ENCODE peak calls at places on chromosomes 5 and 9, in seven cellular contexts. One of them, this sample, is unnamed.

GRCh38 chr5:159123700-159124099 is 24.0 kb upstream of the EBF1 start:
- DNase-seq in IMR-90: no peak
- DNase-seq in uterus: no peak
- DNase-seq in effector memory CD4-positive, alpha-beta T cell: no peak
- DNase-seq in heart left ventricle: no peak
- DNase-seq in H9: no peak
- DNase-seq in Panc1: no peak
- DNase-seq in this sample: no peak

GRCh38 chr5:35828092-35828598 is 28.5 kb upstream of the IL7R start:
- DNase-seq in Panc1: no peak
- DNase-seq in effector memory CD4-positive, alpha-beta T cell: no peak
- DNase-seq in heart left ventricle: no peak
- DNase-seq in IMR-90: no peak
- DNase-seq in uterus: no peak
- DNase-seq in H9: no peak
- DNase-seq in this sample: no peak

GRCh38 chr9:120715331-120715924 is 1.2 kb upstream of the MEGF9 start:
- DNase-seq in IMR-90: peak; percentile 77
- DNase-seq in Panc1: no peak
- DNase-seq in uterus: peak; percentile 73
- DNase-seq in heart left ventricle: peak; percentile 61
- DNase-seq in effector memory CD4-positive, alpha-beta T cell: no peak
- DNase-seq in H9: peak; percentile 74
- DNase-seq in this sample: peak; percentile 65

GRCh38 chr9:76845254-76845653 is 60.7 kb downstream of the PRUNE2 start:
- DNase-seq in Panc1: no peak
- DNase-seq in H9: no peak
- DNase-seq in IMR-90: no peak
- DNase-seq in heart left ventricle: no peak
- DNase-seq in effector memory CD4-positive, alpha-beta T cell: no peak
- DNase-seq in uterus: no peak
- DNase-seq in this sample: peak; percentile 30

GRCh38 chr9:121902483-121903135 is 190.5 kb downstream of the TTLL11 start:
- DNase-seq in IMR-90: peak; percentile 100
- DNase-seq in effector memory CD4-positive, alpha-beta T cell: no peak
- DNase-seq in Panc1: no peak
- DNase-seq in heart left ventricle: peak; percentile 43
- DNase-seq in uterus: peak; percentile 51
- DNase-seq in H9: no peak
- DNase-seq in this sample: peak; percentile 100

GRCh38 chr5:133236541-133236951 is 184.7 kb downstream of the HSPA4 start:
- DNase-seq in Panc1: no peak
- DNase-seq in uterus: no peak
- DNase-seq in effector memory CD4-positive, alpha-beta T cell: no peak
- DNase-seq in IMR-90: no peak
- DNase-seq in heart left ventricle: no peak
- DNase-seq in H9: no peak
- DNase-seq in this sample: no peak

GRCh38 chr5:131386779-131387178 is 122.9 kb downstream of the CDC42SE2 start:
- DNase-seq in uterus: no peak
- DNase-seq in H9: no peak
- DNase-seq in effector memory CD4-positive, alpha-beta T cell: no peak
- DNase-seq in heart left ventricle: no peak
- DNase-seq in Panc1: no peak
- DNase-seq in IMR-90: peak; percentile 20
- DNase-seq in this sample: peak; percentile 21

GRCh38 chr9:108709126-108709525 is 146.7 kb downstream of the ACTL7B start:
- DNase-seq in effector memory CD4-positive, alpha-beta T cell: no peak
- DNase-seq in uterus: no peak
- DNase-seq in H9: no peak
- DNase-seq in heart left ventricle: no peak
- DNase-seq in Panc1: no peak
- DNase-seq in IMR-90: no peak
- DNase-seq in this sample: no peak

GRCh38 chr5:107513337-107514125 is 157.2 kb downstream of the EFNA5 start:
- DNase-seq in Panc1: no peak
- DNase-seq in heart left ventricle: no peak
- DNase-seq in IMR-90: no peak
- DNase-seq in effector memory CD4-positive, alpha-beta T cell: no peak
- DNase-seq in H9: no peak
- DNase-seq in uterus: no peak
- DNase-seq in this sample: no peak

GRCh38 chr9:17229945-17230560 is 95.2 kb downstream of the CNTLN start:
- DNase-seq in IMR-90: no peak
- DNase-seq in Panc1: no peak
- DNase-seq in H9: no peak
- DNase-seq in heart left ventricle: no peak
- DNase-seq in effector memory CD4-positive, alpha-beta T cell: no peak
- DNase-seq in uterus: no peak
- DNase-seq in this sample: no peak

GRCh38 chr9:113956901-113957777 is 81.0 kb downstream of the ZNF618 start:
- DNase-seq in Panc1: no peak
- DNase-seq in heart left ventricle: no peak
- DNase-seq in effector memory CD4-positive, alpha-beta T cell: no peak
- DNase-seq in IMR-90: peak; percentile 36
- DNase-seq in H9: no peak
- DNase-seq in uterus: no peak
- DNase-seq in this sample: peak; percentile 30

GRCh38 chr9:96884443-96884842 is 30.1 kb upstream of the ZNF782 start:
- DNase-seq in IMR-90: peak; percentile 82
- DNase-seq in heart left ventricle: no peak
- DNase-seq in Panc1: peak; percentile 45
- DNase-seq in H9: no peak
- DNase-seq in uterus: no peak
- DNase-seq in effector memory CD4-positive, alpha-beta T cell: no peak
- DNase-seq in this sample: peak; percentile 72

GRCh38 chr9:126393876-126394275 is 67.2 kb downstream of the MVB12B start:
- DNase-seq in IMR-90: peak; percentile 78
- DNase-seq in effector memory CD4-positive, alpha-beta T cell: no peak
- DNase-seq in Panc1: no peak
- DNase-seq in H9: no peak
- DNase-seq in heart left ventricle: no peak
- DNase-seq in uterus: no peak
- DNase-seq in this sample: peak; percentile 56

GRCh38 chr9:20884985-20885593 is 146.4 kb downstream of the HACD4 start:
- DNase-seq in uterus: peak; percentile 40
- DNase-seq in H9: peak; percentile 44
- DNase-seq in IMR-90: peak; percentile 57
- DNase-seq in Panc1: peak; percentile 2
- DNase-seq in heart left ventricle: peak; percentile 49
- DNase-seq in effector memory CD4-positive, alpha-beta T cell: peak; percentile 34
- DNase-seq in this sample: peak; percentile 11

DNA sequence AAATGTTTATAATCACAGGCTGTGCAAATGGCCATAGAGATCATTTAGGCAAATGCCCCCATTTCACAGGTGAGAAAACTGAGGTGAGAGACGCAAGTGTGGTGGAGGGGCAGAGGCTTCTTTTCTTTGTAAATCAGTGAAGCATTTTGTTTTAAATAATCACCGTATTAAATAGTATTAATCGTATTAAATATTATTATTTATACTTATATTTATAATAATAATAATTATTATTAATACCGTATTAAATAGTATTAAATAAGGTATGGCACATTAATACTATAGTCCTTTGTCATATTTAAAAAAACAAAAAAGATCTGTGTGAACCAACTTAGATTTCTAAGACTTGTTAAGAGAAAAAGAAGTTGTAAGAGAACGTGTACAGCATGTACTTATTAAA is 32.6 kb upstream of the SH3PXD2B start:
- DNase-seq in heart left ventricle: no peak
- DNase-seq in IMR-90: no peak
- DNase-seq in H9: no peak
- DNase-seq in uterus: no peak
- DNase-seq in Panc1: no peak
- DNase-seq in effector memory CD4-positive, alpha-beta T cell: no peak
- DNase-seq in this sample: no peak
- H3K4me1 ChIP-seq in heart left ventricle: no peaks in the 10 kb centered on the region
- H3K4me1 ChIP-seq in IMR-90: no peaks in the 10 kb centered on the region
- H3K4me1 ChIP-seq in H9: no peaks in the 10 kb centered on the region
- H3K4me1 ChIP-seq in uterus: no peaks in the 10 kb centered on the region
- H3K4me1 ChIP-seq in Panc1: no peaks in the 10 kb centered on the region
- H3K4me1 ChIP-seq in effector memory CD4-positive, alpha-beta T cell: no peaks in the 10 kb centered on the region
- H3K4me1 ChIP-seq in this sample: no peaks in the 10 kb centered on the region

GRCh38 chr9:134644715-134645606 is 3.4 kb downstream of the COL5A1 start:
- DNase-seq in H9: no peak
- DNase-seq in Panc1: no peak
- DNase-seq in IMR-90: peak; percentile 99
- DNase-seq in uterus: peak; percentile 87
- DNase-seq in effector memory CD4-positive, alpha-beta T cell: no peak
- DNase-seq in heart left ventricle: peak; percentile 84
- DNase-seq in this sample: peak; percentile 98
- H3K27ac ChIP-seq in H9: no peak overlapping the region
- H3K27ac ChIP-seq in Panc1: no peak overlapping the region
- H3K27ac ChIP-seq in IMR-90: peak overlapping the region; percentile 87
- H3K27ac ChIP-seq in uterus: peak overlapping the region; percentile 87
- H3K27ac ChIP-seq in effector memory CD4-positive, alpha-beta T cell: no peak overlapping the region
- H3K27ac ChIP-seq in heart left ventricle: peak overlapping the region; percentile 67
- H3K27ac ChIP-seq in this sample: peak overlapping the region; percentile 69

GRCh38 chr9:105118646-105119045 is 125.8 kb upstream of the SLC44A1 start:
- DNase-seq in H9: no peak
- DNase-seq in uterus: no peak
- DNase-seq in IMR-90: no peak
- DNase-seq in effector memory CD4-positive, alpha-beta T cell: no peak
- DNase-seq in Panc1: no peak
- DNase-seq in heart left ventricle: no peak
- DNase-seq in this sample: peak; percentile 38
- H3K4me1 ChIP-seq in H9: peaks cover 5% of the 10 kb centered on the region
- H3K4me1 ChIP-seq in uterus: no peaks in the 10 kb centered on the region
- H3K4me1 ChIP-seq in IMR-90: peaks cover 3% of the 10 kb centered on the region
- H3K4me1 ChIP-seq in effector memory CD4-positive, alpha-beta T cell: peaks cover 19% of the 10 kb centered on the region
- H3K4me1 ChIP-seq in Panc1: no peaks in the 10 kb centered on the region
- H3K4me1 ChIP-seq in heart left ventricle: peaks cover 18% of the 10 kb centered on the region
- H3K4me1 ChIP-seq in this sample: no peaks in the 10 kb centered on the region

GRCh38 chr9:91222457-91222856 is 139.3 kb downstream of the AUH start:
- DNase-seq in Panc1: no peak
- DNase-seq in uterus: no peak
- DNase-seq in H9: no peak
- DNase-seq in effector memory CD4-positive, alpha-beta T cell: no peak
- DNase-seq in heart left ventricle: no peak
- DNase-seq in IMR-90: no peak
- DNase-seq in this sample: no peak

GRCh38 chr9:91220491-91221135 is 141.1 kb downstream of the AUH start:
- DNase-seq in uterus: no peak
- DNase-seq in heart left ventricle: peak; percentile 31
- DNase-seq in effector memory CD4-positive, alpha-beta T cell: no peak
- DNase-seq in IMR-90: peak; percentile 86
- DNase-seq in Panc1: no peak
- DNase-seq in H9: no peak
- DNase-seq in this sample: peak; percentile 68

GRCh38 chr9:91220021-91220420 is 141.7 kb downstream of the AUH start:
- DNase-seq in heart left ventricle: no peak
- DNase-seq in effector memory CD4-positive, alpha-beta T cell: no peak
- DNase-seq in IMR-90: no peak
- DNase-seq in uterus: no peak
- DNase-seq in H9: no peak
- DNase-seq in Panc1: no peak
- DNase-seq in this sample: no peak

GRCh38 chr9:91223000-91223399 is 138.7 kb downstream of the AUH start:
- DNase-seq in effector memory CD4-positive, alpha-beta T cell: no peak
- DNase-seq in IMR-90: no peak
- DNase-seq in uterus: no peak
- DNase-seq in H9: no peak
- DNase-seq in Panc1: no peak
- DNase-seq in heart left ventricle: no peak
- DNase-seq in this sample: no peak

GRCh38 chr9:91221332-91221731 is 140.4 kb downstream of the AUH start:
- DNase-seq in IMR-90: peak; percentile 92
- DNase-seq in effector memory CD4-positive, alpha-beta T cell: no peak
- DNase-seq in H9: no peak
- DNase-seq in heart left ventricle: no peak
- DNase-seq in uterus: no peak
- DNase-seq in Panc1: no peak
- DNase-seq in this sample: peak; percentile 83
- H3K27ac ChIP-seq in IMR-90: no peak overlapping the region
- H3K27ac ChIP-seq in effector memory CD4-positive, alpha-beta T cell: no peak overlapping the region
- H3K27ac ChIP-seq in H9: no peak overlapping the region
- H3K27ac ChIP-seq in heart left ventricle: peak overlapping the region; percentile 41
- H3K27ac ChIP-seq in uterus: no peak overlapping the region
- H3K27ac ChIP-seq in Panc1: no peak overlapping the region
- H3K27ac ChIP-seq in this sample: peak overlapping the region; percentile 70